ENCODE peak calls at places on chromosomes 16 and 17, in nine cellular contexts. D, R, G, N, V, A, I, H and F are unnamed samples.

GRCh38 chr17:3864534-3864933 is 18.5 kb upstream of the NCBP3 start:
- DNase-seq in D (no peak), R (no peak), G (no peak), N (no peak), V (no peak), A (no peak), I (no peak), H (no peak), F (no peak)

GRCh38 chr17:33686171-33686570 is 393.1 kb upstream of the ASIC2 start:
- DNase-seq in D (no peak), R (peak; percentile 33), G (no peak), N (no peak), V (no peak), A (no peak), I (no peak), H (no peak), F (no peak)

GRCh38 chr17:31627960-31628359 is 231.1 kb downstream of the COPRS start:
- DNase-seq in D (peak; percentile 95), R (no peak), G (peak; percentile 83), N (no peak), V (no peak), A (no peak), I (no peak), H (no peak), F (peak; percentile 38)

GRCh38 chr16:23726710-23727109 is 13.7 kb upstream of the ERN2 start:
- DNase-seq in D (no peak), R (no peak), G (no peak), N (no peak), V (no peak), A (no peak), I (no peak), H (no peak), F (no peak)

GRCh38 chr16:62036101-62036806 is at the start of gene CDH8:
- DNase-seq in D (no peak), R (peak; percentile 75), G (no peak), N (peak; percentile 57), V (no peak), A (no peak), I (no peak), H (peak; percentile 84), F (peak; percentile 35)

GRCh38 chr17:8237175-8237574 is 10.7 kb downstream of the CTC1 start:
- DNase-seq in D (no peak), R (peak; percentile 69), G (no peak), N (no peak), V (no peak), A (no peak), I (no peak), H (no peak), F (no peak)

GRCh38 chr17:81097134-81097942 is 62.4 kb downstream of the BAIAP2 start:
- DNase-seq in D (peak; percentile 84), R (peak; percentile 70), G (peak; percentile 94), N (peak; percentile 91), V (peak; percentile 85), A (peak; percentile 73), I (peak; percentile 59), H (peak; percentile 84), F (peak; percentile 81)

GRCh38 chr17:45851464-45851863 is 6.8 kb downstream of the SPPL2C start:
- DNase-seq in D (no peak), R (no peak), G (no peak), N (no peak), V (no peak), A (no peak), I (no peak), H (no peak), F (no peak)

GRCh38 chr16:20660325-20660724 is 37.2 kb downstream of the ACSM1 start:
- DNase-seq in D (no peak), R (no peak), G (no peak), N (no peak), V (no peak), A (no peak), I (no peak), H (no peak), F (no peak)

GRCh38 chr17:8250101-8250500 is 1.0 kb downstream of the PFAS start:
- DNase-seq in D (no peak), R (no peak), G (peak; percentile 3), N (no peak), V (no peak), A (no peak), I (no peak), H (no peak), F (no peak)

GRCh38 chr16:68091604-68092261 is 6.6 kb downstream of the NFATC3 start:
- DNase-seq in D (peak; percentile 72), R (no peak), G (peak; percentile 68), N (no peak), V (no peak), A (no peak), I (no peak), H (no peak), F (peak; percentile 23)

GRCh38 chr17:64073771-64074703 is 53.6 kb upstream of the ICAM2 start:
- DNase-seq in D (no peak), R (no peak), G (peak; percentile 1), N (no peak), V (no peak), A (no peak), I (no peak), H (no peak), F (no peak)

DNA sequence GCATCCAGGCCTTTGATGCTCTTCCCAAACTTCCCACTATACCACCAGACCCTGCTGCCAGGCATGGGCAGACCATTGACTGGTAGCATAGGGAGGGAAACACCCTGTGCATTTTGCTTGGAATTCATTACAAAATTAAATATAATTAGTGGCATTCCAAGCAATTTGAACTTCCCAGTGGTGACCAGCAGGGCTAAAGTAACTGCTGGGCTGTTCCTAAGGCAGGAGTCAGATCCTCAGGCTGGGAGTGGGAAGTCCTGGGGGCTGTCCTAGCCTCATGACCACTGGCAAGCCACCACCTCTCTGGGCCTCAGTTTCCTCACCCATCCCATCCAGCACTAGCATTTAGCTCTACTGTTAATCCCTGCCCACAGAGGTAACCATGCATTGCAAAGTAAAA is 3.7 kb downstream of the PRR15L start:
- DNase-seq in D (no peak), R (no peak), G (no peak), N (no peak), V (no peak), A (no peak), I (no peak), H (no peak), F (no peak)
- H3K9me3 ChIP-seq in D (no peaks in the 10 kb centered on the region), R (no peaks in the 10 kb centered on the region), G (no peaks in the 10 kb centered on the region), N (no peaks in the 10 kb centered on the region), V (no peaks in the 10 kb centered on the region), A (no peaks in the 10 kb centered on the region), I (no peaks in the 10 kb centered on the region), H (no peaks in the 10 kb centered on the region), F (no peaks in the 10 kb centered on the region)

DNA sequence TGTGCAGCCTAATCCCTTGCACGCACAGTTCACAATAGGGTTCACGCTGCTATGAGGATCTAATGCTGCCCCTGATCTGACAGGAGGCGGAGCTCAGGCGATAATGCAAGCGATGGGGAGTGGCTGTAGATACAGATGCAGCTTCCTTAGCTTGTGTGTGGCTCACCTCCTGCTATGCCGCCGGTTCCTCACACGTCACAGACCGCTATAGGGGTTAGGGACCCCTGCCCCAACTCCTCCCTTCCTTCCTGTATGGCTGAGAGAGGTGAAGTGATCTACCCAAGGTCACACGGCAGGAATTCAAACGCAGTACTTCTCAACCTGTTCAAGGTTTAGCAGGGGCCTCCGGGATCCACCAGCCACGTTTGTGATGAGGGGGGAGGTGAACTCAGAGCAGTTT is 13.4 kb upstream of the PLLP start:
- DNase-seq in D (no peak), R (no peak), G (no peak), N (no peak), V (no peak), A (peak; percentile 81), I (peak; percentile 81), H (no peak), F (no peak)
- H3K4me3 ChIP-seq in D (no peak overlapping the region), R (no peak overlapping the region), G (no peak overlapping the region), N (no peak overlapping the region), V (no peak overlapping the region), A (no peak overlapping the region), I (no peak overlapping the region), H (no peak overlapping the region), F (no peak overlapping the region)

GRCh38 chr16:78659216-78659615 is 559.8 kb downstream of the WWOX start:
- DNase-seq in D (no peak), R (peak; percentile 46), G (no peak), N (no peak), V (no peak), A (no peak), I (no peak), H (no peak), F (no peak)

GRCh38 chr16:78663690-78664089 is 564.2 kb downstream of the WWOX start:
- DNase-seq in D (no peak), R (no peak), G (no peak), N (no peak), V (no peak), A (no peak), I (no peak), H (no peak), F (no peak)

GRCh38 chr16:78656887-78657286 is 557.4 kb downstream of the WWOX start:
- DNase-seq in D (no peak), R (no peak), G (no peak), N (no peak), V (no peak), A (no peak), I (no peak), H (no peak), F (no peak)

GRCh38 chr16:78660795-78661194 is 561.3 kb downstream of the WWOX start:
- DNase-seq in D (no peak), R (no peak), G (no peak), N (no peak), V (no peak), A (no peak), I (no peak), H (no peak), F (no peak)

GRCh38 chr16:78659668-78660217 is 560.3 kb downstream of the WWOX start:
- DNase-seq in D (no peak), R (no peak), G (no peak), N (no peak), V (no peak), A (no peak), I (no peak), H (no peak), F (no peak)
- H3K9me3 ChIP-seq in D (peaks cover 23% of the 10 kb centered on the region), R (no peaks in the 10 kb centered on the region), G (peaks cover 2% of the 10 kb centered on the region), N (no peaks in the 10 kb centered on the region), V (no peaks in the 10 kb centered on the region), A (no peaks in the 10 kb centered on the region), I (no peaks in the 10 kb centered on the region), H (no peaks in the 10 kb centered on the region), F (no peaks in the 10 kb centered on the region)

DNA sequence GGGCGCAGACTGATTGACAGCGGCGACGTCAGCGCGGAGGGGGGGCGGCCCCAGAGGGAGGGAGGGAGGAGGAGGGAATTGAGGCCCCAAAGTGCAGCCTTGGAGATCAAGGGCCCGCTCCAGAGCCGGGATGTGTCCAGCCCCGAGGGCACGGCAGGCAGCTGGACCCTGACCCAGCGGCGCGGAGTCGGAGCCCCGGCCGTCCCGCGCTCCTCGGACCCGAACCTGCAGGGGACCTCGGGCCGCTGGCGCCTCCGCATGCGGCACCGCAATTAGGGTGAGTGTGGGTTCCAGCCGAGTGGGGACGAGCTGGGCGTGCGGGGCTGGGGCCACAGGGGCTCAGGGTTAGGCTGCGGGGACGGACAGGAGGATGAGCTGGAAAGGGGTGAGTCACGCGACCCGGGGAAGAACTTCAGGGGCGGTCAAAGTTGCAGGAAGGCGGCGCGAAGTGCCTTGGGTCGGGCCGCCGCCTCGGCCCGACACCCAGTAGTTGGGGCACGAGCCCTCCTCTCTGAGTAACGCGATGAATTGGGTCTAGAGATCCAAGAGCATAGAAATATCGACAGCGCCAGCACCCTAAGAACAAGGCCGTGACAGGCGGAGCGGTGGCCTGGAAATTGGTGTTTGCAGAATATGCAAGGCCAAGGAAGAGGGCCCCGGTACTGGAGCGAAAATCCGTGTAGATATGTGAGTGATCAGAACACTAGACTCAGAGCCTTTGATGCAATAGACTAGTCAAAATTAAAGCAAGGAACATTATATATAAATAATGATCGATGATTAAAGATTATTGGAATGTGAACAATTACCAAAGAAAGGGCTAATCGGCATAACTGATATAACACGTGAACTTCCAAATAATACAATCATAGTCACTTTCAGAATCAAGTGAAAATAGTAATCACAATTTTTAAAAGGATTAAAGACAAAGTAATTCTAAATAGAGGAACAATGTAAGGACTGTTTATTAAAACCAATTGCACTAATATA is at the start of gene TBX4:
- DNase-seq in D (no peak), R (peak; percentile 15), G (no peak), N (no peak), V (no peak), A (no peak), I (no peak), H (no peak), F (peak; percentile 72)
- H3K4me3 ChIP-seq in D (no peak within 1 kb of the TSS), R (peak within 1 kb of the TSS; percentile 2), G (peak within 1 kb of the TSS; percentile 19), N (peak within 1 kb of the TSS; percentile 46), V (peak within 1 kb of the TSS; percentile 44), A (peak within 1 kb of the TSS; percentile 30), I (no peak within 1 kb of the TSS), H (peak within 1 kb of the TSS; percentile 59), F (peak within 1 kb of the TSS; percentile 49)